ENCODE peak calls at places on chromosomes 1 and 21, in four cellular contexts. S is IMR-90, P is heart left ventricle, J is left ventricle myocardium inferior. N is an unnamed sample.

GRCh38 chr1:44154049-44154448 is 12.6 kb upstream of the KLF18 start:
- DNase-seq in S (no peak), P (no peak), J (no peak), N (no peak)

GRCh38 chr1:24503003-24503751 is 541 bp downstream of the RCAN3 start:
- DNase-seq in S (no peak), P (peak), J (peak), N (no peak)

GRCh38 chr1:27116210-27116609 is 38.7 kb downstream of the SLC9A1 start:
- DNase-seq in S (no peak), P (peak), J (peak), N (peak)

GRCh38 chr1:5239911-5240310 is 585.5 kb downstream of the AJAP1 start:
- DNase-seq in S (no peak), P (no peak), J (no peak), N (peak)

GRCh38 chr1:19764848-19765247 is 34.9 kb downstream of the TMCO4 start:
- DNase-seq in S (no peak), P (no peak), J (no peak), N (no peak)

GRCh38 chr1:77536813-77537212 is 145.6 kb downstream of the ZZZ3 start:
- DNase-seq in S (peak), P (no peak), J (no peak), N (no peak)

GRCh38 chr1:156892190-156893047 is 1.1 kb upstream of the PEAR1 start:
- DNase-seq in S (peak), P (peak), J (peak), N (peak)

GRCh38 chr1:183568176-183569041 is 21.9 kb downstream of the NCF2 start:
- DNase-seq in S (no peak), P (peak), J (no peak), N (no peak)

GRCh38 chr21:28419110-28419509 is 573.6 kb downstream of the LTN1 start:
- DNase-seq in S (peak), P (no peak), J (no peak), N (no peak)

GRCh38 chr1:193275773-193276172 is 89.4 kb upstream of the B3GALT2 start:
- DNase-seq in S (no peak), P (no peak), J (no peak), N (no peak)

GRCh38 chr1:245234217-245235120 is 79.7 kb downstream of the KIF26B start:
- DNase-seq in S (no peak), P (no peak), J (no peak), N (no peak)

GRCh38 chr1:34740161-34740875 is 14.5 kb upstream of the GJB5 start:
- DNase-seq in S (no peak), P (no peak), J (no peak), N (no peak)

GRCh38 chr1:200401263-200401662 is 8.6 kb downstream of the ZNF281 start:
- DNase-seq in S (no peak), P (no peak), J (no peak), N (no peak)

GRCh38 chr1:237851209-237851845 is 39.4 kb downstream of the ZP4 start:
- DNase-seq in S (peak), P (no peak), J (no peak), N (peak)

GRCh38 chr1:11227106-11228077 is 35.0 kb downstream of the MTOR start:
- DNase-seq in S (no peak), P (no peak), J (no peak), N (no peak)

GRCh38 chr1:12521096-12521495 is 96.9 kb downstream of the DHRS3 start:
- DNase-seq in S (no peak), P (no peak), J (no peak), N (no peak)

GRCh38 chr21:44528634-44528995 is 11.4 kb downstream of the KRTAP10-1 start:
- DNase-seq in S (no peak), P (no peak), J (no peak), N (no peak)

GRCh38 chr1:16163882-16164820 is 8.3 kb upstream of the EPHA2 start:
- DNase-seq in S (peak), P (no peak), J (no peak), N (no peak)

GRCh38 chr1:16164821-16165364 is 9.0 kb upstream of the EPHA2 start:
- DNase-seq in S (no peak), P (no peak), J (no peak), N (no peak)

GRCh38 chr1:16158993-16159831 is 3.3 kb upstream of the EPHA2 start:
- DNase-seq in S (no peak), P (no peak), J (no peak), N (no peak)

GRCh38 chr1:16161717-16162116 is 5.8 kb upstream of the EPHA2 start:
- DNase-seq in S (no peak), P (no peak), J (no peak), N (no peak)

DNA sequence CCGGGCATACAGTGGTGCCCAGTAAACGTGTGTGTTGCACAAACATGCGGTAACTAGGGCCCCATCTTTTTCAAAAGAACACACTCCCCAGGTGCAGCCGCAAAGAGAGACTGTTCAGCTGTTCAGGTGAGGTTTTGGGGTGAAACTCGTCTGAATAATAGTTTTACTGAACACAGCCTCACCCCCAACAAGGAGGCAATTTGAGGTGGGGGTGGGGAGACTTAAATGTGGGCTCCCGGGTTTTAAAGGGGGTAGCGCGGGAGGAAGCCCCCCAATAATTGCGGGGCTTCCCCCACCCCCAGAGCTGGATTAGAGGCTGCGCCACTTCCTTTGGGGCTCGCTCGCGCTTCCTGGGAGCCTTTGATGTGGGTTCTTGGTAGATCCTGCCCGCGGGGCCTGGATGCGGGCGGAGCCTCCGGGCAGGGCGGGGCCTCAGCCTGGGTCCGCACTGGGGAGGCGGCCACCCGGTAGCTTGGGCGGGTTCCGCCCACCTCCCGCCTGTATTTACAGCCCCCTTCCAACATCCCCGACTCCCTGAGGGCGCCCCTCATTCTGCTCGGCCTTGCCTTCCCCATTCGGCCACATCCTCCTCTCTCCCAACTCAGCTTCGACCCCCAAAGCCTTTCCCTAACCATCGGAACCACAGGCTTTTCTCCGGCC is 6.4 kb upstream of the EPHA2 start:
- DNase-seq in S (no peak), P (no peak), J (no peak), N (no peak)
- H3K27ac ChIP-seq in S (no peak), P (no peak), J (no peak), N (no peak)

GRCh38 chr1:221765527-221765926 is 23.6 kb upstream of the DUSP10 start:
- DNase-seq in S (no peak), P (no peak), J (no peak), N (no peak)

GRCh38 chr1:221766210-221766609 is 24.3 kb upstream of the DUSP10 start:
- DNase-seq in S (peak), P (no peak), J (no peak), N (no peak)

GRCh38 chr1:221773383-221773782 is 31.5 kb upstream of the DUSP10 start:
- DNase-seq in S (no peak), P (no peak), J (no peak), N (no peak)

GRCh38 chr1:221772107-221772506 is 30.2 kb upstream of the DUSP10 start:
- DNase-seq in S (peak), P (no peak), J (no peak), N (no peak)

DNA sequence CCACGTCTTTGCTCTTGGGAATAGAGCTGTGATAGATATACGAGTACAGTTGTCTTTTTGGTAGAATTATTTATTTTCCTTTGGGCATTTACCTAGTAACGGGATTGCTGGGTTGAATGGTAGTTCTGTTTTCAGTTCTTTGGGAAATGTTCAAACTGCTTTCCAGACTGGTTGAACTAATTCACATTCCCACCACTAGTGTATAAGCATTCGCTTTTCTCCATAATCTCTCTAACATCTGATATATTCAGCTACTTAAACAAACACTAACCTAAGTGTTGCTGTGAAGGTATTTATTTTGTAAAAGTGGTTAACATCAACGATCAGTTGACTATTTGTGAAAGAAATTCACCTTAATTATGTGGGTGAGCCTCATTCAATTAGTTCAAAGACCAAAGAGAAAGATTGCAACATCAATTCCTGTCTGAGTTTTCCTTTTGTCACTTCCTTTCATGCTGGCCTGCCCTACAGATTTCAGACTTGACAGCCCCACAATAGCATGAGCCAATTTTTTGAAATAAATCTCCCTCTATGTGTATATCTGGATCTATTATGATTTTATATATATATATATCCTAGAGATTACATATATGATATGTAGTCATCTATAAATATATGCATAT is 26.7 kb upstream of the DUSP10 start:
- DNase-seq in S (no peak), P (no peak), J (no peak), N (no peak)
- TF ChIP-seq CTCF in S (no peak), P (no peak), J (no peak), N (no peak)

GRCh38 chr1:211751438-211751837 is 76.0 kb upstream of the NEK2 start:
- DNase-seq in S (no peak), P (no peak), J (no peak), N (no peak)

GRCh38 chr1:211756471-211757020 is 74.0 kb downstream of the LPGAT1 start:
- DNase-seq in S (no peak), P (no peak), J (no peak), N (no peak)

GRCh38 chr1:211752951-211753486 is 77.5 kb downstream of the LPGAT1 start:
- DNase-seq in S (no peak), P (no peak), J (no peak), N (no peak)

GRCh38 chr1:211752317-211752716 is 76.9 kb upstream of the NEK2 start:
- DNase-seq in S (no peak), P (no peak), J (no peak), N (no peak)

GRCh38 chr1:211753649-211754251 is 76.8 kb downstream of the LPGAT1 start:
- DNase-seq in S (no peak), P (no peak), J (no peak), N (no peak)
- H3K27ac ChIP-seq in S (no peak), P (no peak), J (no peak), N (peak)

GRCh38 chr1:236545621-236546169 is 21.9 kb downstream of the LGALS8 start:
- DNase-seq in S (no peak), P (no peak), J (no peak), N (no peak)

GRCh38 chr1:236541710-236542109 is 17.9 kb downstream of the LGALS8 start:
- DNase-seq in S (no peak), P (no peak), J (no peak), N (no peak)

GRCh38 chr1:236540813-236541465 is 17.2 kb downstream of the LGALS8 start:
- DNase-seq in S (no peak), P (no peak), J (no peak), N (no peak)

GRCh38 chr1:236543065-236543669 is 19.4 kb downstream of the LGALS8 start:
- DNase-seq in S (no peak), P (no peak), J (no peak), N (no peak)
- TF ChIP-seq CTCF in S (no peak), P (no peak), J (no peak), N (no peak)

N was measured in adrenal gland.